ENCODE peak calls at places on chromosomes 5 and 9, in seven cellular contexts. U is activated T-cell treated with anti-CD3 and anti-CD28 coated beads for 24 hours; S is stimulated activated CD4-positive, alpha-beta T cell treated with anti-CD3 and anti-CD28 coated beads, Interleukin-1b, Interleukin-23, amount 100 ng/mL, for 1 hour; G is right cardiac atrium; A is AG04450; B is Daoy; Z is M059J. P is an unnamed sample.

GRCh38 chr9:14593406-14593805 is 99.8 kb downstream of the ZDHHC21 start:
- DNase-seq in U (no peak), S (no peak), G (no peak), A (no peak), B (peak), Z (no peak), P (no peak)

GRCh38 chr5:113526421-113526820 is 12.9 kb downstream of the YTHDC2 start:
- DNase-seq in U (no peak), S (no peak), G (no peak), A (no peak), B (no peak), Z (no peak), P (no peak)

GRCh38 chr9:110546411-110546871 is 33.1 kb downstream of the SVEP1 start:
- DNase-seq in U (no peak), S (no peak), G (no peak), A (no peak), B (no peak), Z (peak), P (peak)

GRCh38 chr5:172412724-172413260 is 41.5 kb downstream of the SH3PXD2B start:
- DNase-seq in U (no peak), S (no peak), G (peak), A (peak), B (peak), Z (peak), P (peak)

GRCh38 chr5:120555345-120555744 is 91.2 kb downstream of the PRR16 start:
- DNase-seq in U (no peak), S (no peak), G (no peak), A (no peak), B (no peak), Z (no peak), P (no peak)

GRCh38 chr5:89728750-89729149 is 680.8 kb downstream of the CETN3 start:
- DNase-seq in U (no peak), S (no peak), G (peak), A (no peak), B (no peak), Z (peak), P (no peak)

GRCh38 chr9:69577123-69577522 is 95.0 kb downstream of the APBA1 start:
- DNase-seq in U (no peak), S (no peak), G (no peak), A (no peak), B (no peak), Z (no peak), P (peak)

GRCh38 chr5:75341934-75342333 is 4.9 kb downstream of the HMGCR start:
- DNase-seq in U (no peak), S (no peak), G (no peak), A (no peak), B (no peak), Z (no peak), P (no peak)